ENCODE peak calls at places on chromosomes 4 and X, in seven cellular contexts. D, L, W, E, J, K and Z are unnamed samples.

GRCh38 chrX:131828482-131828881 is 194.6 kb upstream of the STK26 start:
- DNase-seq in W (no peak), K (no peak), L (no peak), D (no peak), J (no peak), E (no peak), Z (no peak)

GRCh38 chrX:18983711-18984380 is at the start of gene PHKA2:
- DNase-seq in K (no peak), E (peak), D (peak), L (peak), J (no peak), W (peak), Z (peak)

GRCh38 chr4:165368114-165368513 is 10.7 kb upstream of the CPE start:
- DNase-seq in J (no peak), W (no peak), D (no peak), E (no peak), L (no peak), K (no peak), Z (no peak)

GRCh38 chrX:119655125-119655524 is 37.8 kb downstream of the SEPTIN6 start:
- DNase-seq in D (no peak), E (peak), L (no peak), W (peak), J (no peak), K (no peak), Z (no peak)

GRCh38 chrX:8738588-8739189 is 6.8 kb upstream of the ANOS1 start:
- DNase-seq in W (peak), E (peak), D (peak), J (no peak), L (no peak), K (no peak), Z (peak)

GRCh38 chrX:65586491-65586890 is 51.9 kb upstream of the LAS1L start:
- DNase-seq in J (no peak), K (no peak), L (no peak), W (no peak), E (no peak), D (no peak), Z (no peak)

GRCh38 chr4:140935259-140935658 is 179.1 kb upstream of the TBC1D9 start:
- DNase-seq in D (no peak), K (no peak), L (no peak), E (no peak), W (peak), J (no peak), Z (no peak)

GRCh38 chr4:19844436-19844835 is 407.3 kb upstream of the SLIT2 start:
- DNase-seq in L (no peak), K (no peak), E (no peak), D (no peak), W (no peak), J (no peak), Z (no peak)

GRCh38 chr4:20019310-20020015 is 232.2 kb upstream of the SLIT2 start:
- DNase-seq in E (no peak), J (no peak), L (no peak), D (no peak), K (no peak), W (no peak), Z (no peak)

GRCh38 chr4:86274642-86275041 is 85.2 kb downstream of the MAPK10 start:
- DNase-seq in J (no peak), E (no peak), D (no peak), K (no peak), W (no peak), L (no peak), Z (no peak)

DNA sequence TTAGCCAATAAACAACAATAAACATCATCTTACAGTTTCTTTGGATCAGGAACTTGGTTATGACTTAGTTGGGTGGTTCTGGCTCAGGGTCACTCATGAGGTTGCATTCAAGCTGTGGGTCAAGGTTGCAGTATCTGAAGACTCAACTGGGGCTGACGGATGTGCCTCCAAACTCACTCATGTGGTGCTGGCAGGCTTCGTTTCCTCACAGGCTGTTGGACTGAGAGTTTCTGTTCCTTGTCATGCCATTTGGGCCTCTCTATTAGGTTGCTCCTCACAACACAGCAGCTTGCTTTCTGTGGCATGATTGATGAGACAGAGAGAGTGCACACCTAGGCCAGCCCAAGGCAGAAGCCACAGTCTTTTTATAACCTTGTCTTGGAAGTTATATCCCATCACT is 20.7 kb downstream of the FRMPD3 start:
- DNase-seq in E (no peak), J (no peak), K (no peak), W (no peak), D (no peak), L (no peak), Z (no peak)
- TF ChIP-seq JUND in E (no peak), J (no peak), K (no peak), W (no peak), D (no peak), L (no peak), Z (no peak)

GRCh38 chr4:53830511-53830910 is 233.9 kb downstream of the CHIC2 start:
- DNase-seq in J (no peak), W (no peak), L (no peak), D (no peak), K (no peak), E (no peak), Z (no peak)
- TF ChIP-seq JUND in J (no peak), W (no peak), L (no peak), D (no peak), K (no peak), E (no peak), Z (no peak)

GRCh38 chrX:39309721-39310152 is 508.5 kb downstream of the MID1IP1 start:
- DNase-seq in W (peak), K (no peak), E (no peak), L (no peak), D (no peak), J (no peak), Z (no peak)
- TF ChIP-seq JUND in W (peak), K (no peak), E (peak), L (no peak), D (no peak), J (no peak), Z (no peak)

GRCh38 chr4:108611360-108611759 is 9.0 kb upstream of the RPL34 start:
- DNase-seq in D (no peak), E (no peak), L (no peak), W (no peak), K (no peak), J (no peak), Z (no peak)
- TF ChIP-seq JUND in D (no peak), E (no peak), L (no peak), W (no peak), K (no peak), J (no peak), Z (no peak)

DNA sequence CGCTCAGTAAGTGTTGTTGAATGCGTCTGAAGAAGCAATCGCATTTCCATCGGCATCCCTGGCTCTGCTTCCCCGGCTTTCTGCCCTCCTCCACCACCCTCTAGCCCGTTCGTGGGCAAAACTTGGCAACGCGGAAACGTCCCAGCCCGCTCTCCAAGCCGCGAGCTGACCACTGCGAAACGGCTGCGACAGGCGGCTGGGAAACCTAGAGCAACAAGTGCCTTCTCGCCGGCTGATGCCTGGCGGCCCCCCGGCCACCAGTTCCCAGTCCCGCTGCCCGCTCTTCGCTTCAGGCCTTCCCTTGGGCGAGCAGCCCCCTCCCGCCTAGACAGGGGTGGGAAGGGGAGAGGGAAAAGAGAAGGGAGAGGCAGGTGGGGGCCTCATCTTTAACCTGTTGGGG is 837 bp downstream of the CITED1 start:
- DNase-seq in K (no peak), L (no peak), W (peak), J (no peak), D (no peak), E (no peak), Z (no peak)
- TF ChIP-seq JUND in K (no peak), L (no peak), W (no peak), J (no peak), D (no peak), E (no peak), Z (no peak)